ENCODE peak calls at places on chromosomes 2 and 18, in five cellular contexts. Q, Y, O, E and F are unnamed samples. For H3K9me3, the result is how much of the 10 kb centered on the place peaks cover.

GRCh38 chr2:133591164-133591563 is 22.9 kb upstream of the NCKAP5 start:
- DNase-seq in Q (no peak), Y (no peak), O (no peak), E (peak), F (peak)

GRCh38 chr2:160464996-160465395 is 28.6 kb downstream of the RBMS1 start:
- DNase-seq in Q (no peak), Y (no peak), O (no peak), E (no peak), F (no peak)

GRCh38 chr18:33579147-33579867 is 1.3 kb downstream of the ASXL3 start:
- DNase-seq in Q (no peak), Y (no peak), O (no peak), E (no peak), F (no peak)

GRCh38 chr2:151106805-151107490 is 154.7 kb downstream of the RBM43 start:
- DNase-seq in Q (no peak), Y (no peak), O (no peak), E (no peak), F (no peak)

GRCh38 chr2:157470321-157470720 is 26.4 kb upstream of the CYTIP start:
- DNase-seq in Q (no peak), Y (no peak), O (no peak), E (no peak), F (no peak)

GRCh38 chr2:9488583-9489547 is 14.5 kb downstream of the IAH1 start:
- DNase-seq in Q (no peak), Y (no peak), O (no peak), E (no peak), F (no peak)

GRCh38 chr2:9112079-9112721 is 94.4 kb upstream of the ASAP2 start:
- DNase-seq in Q (peak), Y (no peak), O (no peak), E (no peak), F (no peak)

GRCh38 chr2:222000326-222000725 is 298.5 kb downstream of the PAX3 start:
- DNase-seq in Q (no peak), Y (no peak), O (no peak), E (no peak), F (no peak)

GRCh38 chr18:7568426-7568825 is 1.3 kb downstream of the PTPRM start:
- DNase-seq in Q (peak), Y (peak), O (no peak), E (peak), F (peak)

GRCh38 chr2:233142355-233142897 is 82.3 kb downstream of the INPP5D start:
- DNase-seq in Q (no peak), Y (no peak), O (no peak), E (no peak), F (no peak)

GRCh38 chr2:160918909-160919503 is 241.2 kb upstream of the TANK start:
- DNase-seq in Q (peak), Y (peak), O (peak), E (peak), F (peak)

GRCh38 chr2:205800804-205801203 is 118.5 kb downstream of the NRP2 start:
- DNase-seq in Q (peak), Y (no peak), O (no peak), E (no peak), F (no peak)

GRCh38 chr18:57437782-57438668 is 2.9 kb downstream of the ONECUT2 start:
- DNase-seq in Q (no peak), Y (no peak), O (peak), E (no peak), F (peak)

GRCh38 chr2:6081955-6082354 is 389.8 kb downstream of the SOX11 start:
- DNase-seq in Q (no peak), Y (no peak), O (no peak), E (no peak), F (no peak)

GRCh38 chr18:59233017-59233410 is 13.1 kb downstream of the GRP start:
- DNase-seq in Q (no peak), Y (no peak), O (no peak), E (no peak), F (no peak)

GRCh38 chr2:186255823-186256222 is 230.2 kb upstream of the ZC3H15 start:
- DNase-seq in Q (no peak), Y (no peak), O (peak), E (no peak), F (no peak)

GRCh38 chr2:8607591-8607990 is 74.3 kb upstream of the ID2 start:
- DNase-seq in Q (no peak), Y (no peak), O (no peak), E (no peak), F (peak)

GRCh38 chr18:43620936-43621335 is 343.6 kb upstream of the SYT4 start:
- DNase-seq in Q (no peak), Y (no peak), O (peak), E (no peak), F (no peak)

GRCh38 chr2:121530563-121531334 is at the start of gene RNU4ATAC:
- DNase-seq in Q (peak), Y (peak), O (peak), E (peak), F (peak)

GRCh38 chr2:153871231-153872221 is at the start of gene GALNT13:
- DNase-seq in Q (no peak), Y (peak), O (peak), E (peak), F (no peak)

GRCh38 chr18:13613099-13613498 is 113.3 kb downstream of the FAM210A start:
- DNase-seq in Q (no peak), Y (no peak), O (no peak), E (no peak), F (no peak)
- H3K4me3 ChIP-seq in Q (no peak), Y (no peak), O (no peak), E (no peak), F (no peak)

GRCh38 chr2:73176205-73176880 is 26.0 kb upstream of the NOTO start:
- DNase-seq in Q (peak), Y (no peak), O (peak), E (peak), F (peak)
- TF ChIP-seq CTCF in Q (no peak), Y (no peak), O (peak), E (no peak), F (no peak)

GRCh38 chr18:14978962-14979535 is 231.1 kb downstream of the ANKRD30B start:
- DNase-seq in Q (no peak), Y (no peak), O (peak), E (no peak), F (no peak)
- H3K9me3 ChIP-seq in Q (under half), Y (under half), O (under half), E (under half), F (under half)

DNA sequence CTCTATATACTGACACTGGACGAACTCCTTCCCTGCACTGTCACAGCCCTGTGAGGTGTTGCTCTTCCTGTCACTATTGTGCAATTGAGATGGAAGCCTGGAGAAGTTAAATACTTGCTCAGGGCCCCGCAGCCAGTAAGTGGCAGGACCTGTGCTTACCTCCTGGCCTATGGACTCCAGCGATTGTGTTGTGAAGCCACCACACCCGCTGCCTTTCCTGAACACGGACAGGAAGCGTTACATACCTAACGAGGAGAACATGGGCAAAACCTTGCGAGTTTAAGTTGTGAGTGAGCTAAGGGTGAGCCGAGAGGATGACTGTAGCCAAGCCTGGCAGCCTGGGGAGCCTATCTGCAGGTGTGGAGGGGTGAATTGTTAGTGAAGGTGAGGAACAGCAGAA is 26.1 kb downstream of the RAB31 start:
- DNase-seq in Q (no peak), Y (no peak), O (peak), E (no peak), F (peak)
- H3K4me3 ChIP-seq in Q (no peak), Y (no peak), O (no peak), E (no peak), F (no peak)

GRCh38 chr2:136796339-136796738 is 31.0 kb downstream of the THSD7B start:
- DNase-seq in Q (no peak), Y (no peak), O (no peak), E (no peak), F (no peak)
- TF ChIP-seq CTCF in Q (no peak), Y (no peak), O (peak), E (no peak), F (no peak)